ENCODE peak calls at places on chromosomes 11 and 22, in ten cellular contexts. R is DMS79 treated with DMSO at 0.1 percent for 48 hours, D is HCT116, L is mucosa of descending colon, H is IMR-90, C is T-cell, I is T-helper 9 cell, B is A549, N is 8988T, V is epithelial cell of esophagus. O is an unnamed sample.

GRCh38 chr11:34356576-34356917 is 1.3 kb downstream of the ABTB2 start:
- DNase-seq in R (peak; percentile 37), D (no peak), L (peak; percentile 68), H (peak; percentile 33), C (no peak), I (no peak), B (peak; percentile 62), N (no peak), V (peak; percentile 50), O (no peak)

GRCh38 chr11:40219401-40219800 is 1240.1 kb downstream of the LRRC4C start:
- DNase-seq in R (no peak), D (no peak), L (no peak), H (no peak), C (no peak), I (no peak), B (no peak), N (no peak), V (no peak), O (no peak)

GRCh38 chr11:134414036-134414731 is 2.1 kb upstream of the B3GAT1 start:
- DNase-seq in R (peak; percentile 52), D (no peak), L (no peak), H (no peak), C (no peak), I (no peak), B (no peak), N (no peak), V (no peak), O (no peak)

GRCh38 chr22:33002035-33002434 is 56.1 kb downstream of the SYN3 start:
- DNase-seq in R (no peak), D (no peak), L (no peak), H (no peak), C (no peak), I (no peak), B (no peak), N (no peak), V (peak; percentile 95), O (no peak)

GRCh38 chr11:59144579-59145345 is 2.1 kb downstream of the FAM111A start:
- DNase-seq in R (peak; percentile 94), D (peak; percentile 86), L (peak; percentile 89), H (peak; percentile 78), C (peak; percentile 52), I (peak; percentile 51), B (peak; percentile 89), N (peak; percentile 56), V (peak; percentile 92), O (peak; percentile 75)

GRCh38 chr11:122803716-122804115 is 34.6 kb upstream of the CRTAM start:
- DNase-seq in R (no peak), D (no peak), L (no peak), H (no peak), C (no peak), I (no peak), B (no peak), N (no peak), V (peak; percentile 90), O (no peak)

GRCh38 chr11:235998-236773 is at the start of gene SIRT3:
- DNase-seq in R (peak; percentile 29), D (peak; percentile 73), L (peak; percentile 93), H (peak; percentile 65), C (peak; percentile 78), I (peak; percentile 82), B (peak; percentile 90), N (peak; percentile 95), V (peak; percentile 89), O (peak; percentile 70)

GRCh38 chr22:23639661-23640060 is 7.5 kb upstream of the DRICH1 start:
- DNase-seq in R (no peak), D (no peak), L (no peak), H (no peak), C (no peak), I (no peak), B (no peak), N (no peak), V (no peak), O (no peak)

GRCh38 chr11:60795291-60795690 is 10.2 kb downstream of the MS4A10 start:
- DNase-seq in R (no peak), D (no peak), L (no peak), H (no peak), C (no peak), I (no peak), B (no peak), N (no peak), V (no peak), O (no peak)

GRCh38 chr11:58807358-58807757 is 37.1 kb downstream of the GLYATL2 start:
- DNase-seq in R (no peak), D (no peak), L (no peak), H (no peak), C (no peak), I (no peak), B (no peak), N (no peak), V (no peak), O (no peak)

GRCh38 chr22:47647720-47648119 is 885.3 kb downstream of the TBC1D22A start:
- DNase-seq in R (no peak), D (no peak), L (no peak), H (no peak), C (no peak), I (no peak), B (no peak), N (no peak), V (no peak), O (no peak)

GRCh38 chr11:76208829-76209670 is 2.7 kb upstream of the WNT11 start:
- DNase-seq in R (peak; percentile 69), D (no peak), L (peak; percentile 89), H (peak; percentile 12), C (peak; percentile 80), I (peak; percentile 77), B (peak; percentile 79), N (peak; percentile 93), V (peak; percentile 43), O (peak; percentile 21)

GRCh38 chr11:33376331-33377099 is 119.3 kb downstream of the HIPK3 start:
- DNase-seq in R (peak; percentile 31), D (no peak), L (no peak), H (no peak), C (no peak), I (no peak), B (no peak), N (peak; percentile 49), V (peak; percentile 28), O (no peak)

GRCh38 chr11:101321222-101321621 is 191.6 kb upstream of the PGR start:
- DNase-seq in R (no peak), D (no peak), L (no peak), H (no peak), C (no peak), I (no peak), B (no peak), N (no peak), V (peak; percentile 11), O (no peak)

GRCh38 chr11:102794382-102794781 is 3.6 kb downstream of the MMP1 start:
- DNase-seq in R (no peak), D (peak; percentile 59), L (no peak), H (peak; percentile 50), C (no peak), I (no peak), B (peak; percentile 47), N (peak; percentile 29), V (peak; percentile 32), O (peak; percentile 26)

GRCh38 chr11:16785520-16786128 is 47.2 kb downstream of the C11orf58 start:
- DNase-seq in R (peak; percentile 46), D (peak; percentile 54), L (no peak), H (peak; percentile 75), C (peak; percentile 44), I (peak; percentile 42), B (peak; percentile 77), N (peak; percentile 36), V (peak; percentile 81), O (peak; percentile 66)

GRCh38 chr11:50174189-50174588 is 141.5 kb downstream of the OR4C45 start:
- DNase-seq in R (no peak), D (no peak), L (no peak), H (peak; percentile 11), C (no peak), I (no peak), B (no peak), N (no peak), V (peak; percentile 47), O (no peak)

GRCh38 chr11:33040127-33040861 is 922 bp downstream of the TCP11L1 start:
- DNase-seq in R (peak; percentile 41), D (no peak), L (no peak), H (peak; percentile 44), C (peak; percentile 37), I (peak; percentile 13), B (peak; percentile 73), N (no peak), V (peak; percentile 60), O (no peak)

GRCh38 chr11:72703281-72704008 is 29.2 kb upstream of the PDE2A start:
- DNase-seq in R (no peak), D (no peak), L (peak; percentile 75), H (peak; percentile 63), C (no peak), I (no peak), B (no peak), N (no peak), V (no peak), O (peak; percentile 89)

GRCh38 chr22:19149047-19149883 is 827 bp downstream of the GSC2 start:
- DNase-seq in R (peak; percentile 3), D (no peak), L (no peak), H (no peak), C (peak; percentile 31), I (peak; percentile 25), B (no peak), N (no peak), V (peak; percentile 67), O (no peak)

GRCh38 chr11:78789365-78789764 is 214.7 kb upstream of the NARS2 start:
- DNase-seq in R (no peak), D (no peak), L (no peak), H (no peak), C (no peak), I (no peak), B (no peak), N (no peak), V (no peak), O (no peak)

GRCh38 chr22:45225732-45226560 is 14.7 kb downstream of the KIAA0930 start:
- DNase-seq in R (no peak), D (no peak), L (no peak), H (peak; percentile 70), C (no peak), I (no peak), B (no peak), N (no peak), V (peak; percentile 88), O (peak; percentile 84)

GRCh38 chr11:128900468-128900867 is 9.3 kb downstream of the KCNJ5 start:
- DNase-seq in R (no peak), D (no peak), L (no peak), H (no peak), C (no peak), I (no peak), B (no peak), N (no peak), V (no peak), O (no peak)

GRCh38 chr22:48320671-48321515 is 1506.8 kb downstream of the BRD1 start:
- DNase-seq in R (no peak), D (no peak), L (no peak), H (no peak), C (no peak), I (no peak), B (no peak), N (no peak), V (no peak), O (no peak)

GRCh38 chr11:120432056-120433018 is 79.2 kb upstream of the GRIK4 start:
- DNase-seq in R (peak; percentile 72), D (peak; percentile 97), L (no peak), H (peak; percentile 100), C (no peak), I (no peak), B (peak; percentile 85), N (peak; percentile 20), V (peak; percentile 97), O (peak; percentile 96)

GRCh38 chr11:115334932-115335788 is 169.1 kb downstream of the CADM1 start:
- DNase-seq in R (no peak), D (no peak), L (no peak), H (peak; percentile 52), C (no peak), I (no peak), B (peak; percentile 46), N (no peak), V (peak; percentile 42), O (peak; percentile 14)

GRCh38 chr22:50704510-50705218 is 32.0 kb downstream of the SHANK3 start:
- DNase-seq in R (no peak), D (no peak), L (no peak), H (no peak), C (no peak), I (no peak), B (no peak), N (no peak), V (no peak), O (no peak)

GRCh38 chr22:36077261-36077660 is 48.6 kb upstream of the RBFOX2 start:
- DNase-seq in R (no peak), D (no peak), L (no peak), H (peak; percentile 29), C (no peak), I (no peak), B (no peak), N (no peak), V (peak; percentile 33), O (peak; percentile 82)